ENCODE peak calls at places on chromosomes 6 and 20, in eight cellular contexts. T, B, I, H, S, D, V and R are unnamed samples. For H3K4me1, the result is how much of the 10 kb centered on the place peaks cover.

GRCh38 chr6:138455746-138456392 is 43.4 kb downstream of the NHSL1 start:
- DNase-seq in T (no peak), B (no peak), I (no peak), H (no peak), S (no peak), D (peak), V (no peak), R (no peak)

GRCh38 chr6:113671440-113671839 is 185.7 kb upstream of the MARCKS start:
- DNase-seq in T (no peak), B (no peak), I (no peak), H (no peak), S (peak), D (no peak), V (no peak), R (no peak)

GRCh38 chr20:60239981-60240380 is 281.8 kb downstream of the CDH26 start:
- DNase-seq in T (no peak), B (no peak), I (no peak), H (no peak), S (no peak), D (no peak), V (no peak), R (no peak)

GRCh38 chr6:128474481-128474880 is 45.9 kb downstream of the PTPRK start:
- DNase-seq in T (no peak), B (no peak), I (no peak), H (no peak), S (no peak), D (no peak), V (no peak), R (no peak)

GRCh38 chr6:149065658-149066556 is 251.6 kb upstream of the TAB2 start:
- DNase-seq in T (no peak), B (no peak), I (no peak), H (no peak), S (peak), D (peak), V (peak), R (no peak)

GRCh38 chr20:2460752-2461424 is 9.7 kb downstream of the SNRPB start:
- DNase-seq in T (no peak), B (no peak), I (no peak), H (no peak), S (no peak), D (peak), V (no peak), R (no peak)

GRCh38 chr6:147000545-147001488 is 203.4 kb upstream of the STXBP5 start:
- DNase-seq in T (no peak), B (no peak), I (no peak), H (no peak), S (no peak), D (peak), V (no peak), R (no peak)

GRCh38 chr6:101163611-101164010 is 229.9 kb upstream of the GRIK2 start:
- DNase-seq in T (no peak), B (no peak), I (peak), H (no peak), S (no peak), D (peak), V (no peak), R (no peak)

GRCh38 chr6:2102966-2103365 is 142.4 kb downstream of the GMDS start:
- DNase-seq in T (no peak), B (no peak), I (no peak), H (no peak), S (no peak), D (no peak), V (no peak), R (no peak)

GRCh38 chr6:103797738-103798137 is 1062.0 kb downstream of the HACE1 start:
- DNase-seq in T (no peak), B (no peak), I (peak), H (no peak), S (no peak), D (peak), V (no peak), R (no peak)

GRCh38 chr6:121335111-121336008 is 1.1 kb upstream of the TBC1D32 start:
- DNase-seq in T (no peak), B (no peak), I (no peak), H (no peak), S (no peak), D (peak), V (no peak), R (no peak)

GRCh38 chr20:23602699-23603098 is 3.0 kb downstream of the CST9 start:
- DNase-seq in T (no peak), B (no peak), I (no peak), H (no peak), S (no peak), D (no peak), V (no peak), R (no peak)

GRCh38 chr6:88422831-88423230 is 256.7 kb upstream of the CNR1 start:
- DNase-seq in T (no peak), B (no peak), I (peak), H (no peak), S (peak), D (no peak), V (no peak), R (no peak)

GRCh38 chr6:31806470-31807272 is at the start of gene LSM2:
- DNase-seq in T (peak), B (peak), I (peak), H (peak), S (peak), D (peak), V (peak), R (peak)

DNA sequence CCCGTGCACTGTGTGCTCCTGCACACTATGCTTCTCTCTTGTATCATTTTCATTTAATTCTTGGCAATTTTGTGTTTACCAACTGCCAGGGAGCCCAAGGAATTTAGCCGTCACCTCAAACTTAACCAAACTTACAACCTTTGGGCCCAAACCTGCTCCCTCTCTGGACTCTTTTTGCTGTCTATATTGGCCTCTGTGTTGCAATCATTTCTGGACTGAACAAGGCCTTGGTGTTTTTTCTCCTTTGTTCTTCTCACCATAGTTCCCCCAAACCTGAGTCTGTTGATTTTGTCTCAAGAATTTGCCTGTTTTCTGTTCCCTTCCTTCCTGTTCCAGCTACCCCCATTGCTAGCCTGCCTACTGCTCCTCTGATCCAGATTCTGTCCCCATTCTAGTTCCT is 19.2 kb downstream of the DCBLD1 start:
- DNase-seq in T (no peak), B (no peak), I (no peak), H (no peak), S (no peak), D (no peak), V (no peak), R (no peak)
- H3K4me1 ChIP-seq in T (under half), B (under half), I (under half), H (under half), S (under half), D (under half), V (under half), R (under half)

GRCh38 chr20:45080867-45081616 is 19.9 kb downstream of the KCNS1 start:
- DNase-seq in T (no peak), B (no peak), I (peak), H (no peak), S (no peak), D (peak), V (no peak), R (no peak)
- TF ChIP-seq CTCF in T (no peak), B (peak), I (no peak), H (no peak), S (no peak), D (peak), V (peak), R (no peak)

GRCh38 chr6:143675327-143675900 is 2.4 kb upstream of the PHACTR2 start:
- DNase-seq in T (no peak), B (no peak), I (no peak), H (no peak), S (no peak), D (no peak), V (no peak), R (no peak)
- H3K4me1 ChIP-seq in T (under half), B (under half), I (half or more), H (under half), S (under half), D (under half), V (under half), R (under half)

GRCh38 chr20:58081842-58082241 is 146.6 kb downstream of the ANKRD60 start:
- DNase-seq in T (no peak), B (no peak), I (no peak), H (no peak), S (no peak), D (peak), V (no peak), R (no peak)
- TF ChIP-seq CTCF in T (no peak), B (no peak), I (no peak), H (no peak), S (no peak), D (no peak), V (no peak), R (no peak)

GRCh38 chr6:116382587-116382986 is 11.8 kb downstream of the DSE start:
- DNase-seq in T (no peak), B (no peak), I (no peak), H (no peak), S (no peak), D (no peak), V (no peak), R (no peak)
- H3K4me1 ChIP-seq in T (under half), B (under half), I (under half), H (under half), S (under half), D (under half), V (under half), R (under half)

GRCh38 chr6:46652603-46653438 is at the start of the genes CYP39A1 and SLC25A27:
- DNase-seq in T (peak), B (peak), I (peak), H (peak), S (peak), D (peak), V (no peak), R (peak)
- TF ChIP-seq CTCF in T (no peak), B (no peak), I (no peak), H (no peak), S (no peak), D (no peak), V (no peak), R (no peak)

GRCh38 chr20:25310921-25311728 is 63.2 kb downstream of the PYGB start:
- DNase-seq in T (no peak), B (no peak), I (no peak), H (no peak), S (no peak), D (peak), V (no peak), R (no peak)

GRCh38 chr20:25315418-25316210 is 67.7 kb downstream of the PYGB start:
- DNase-seq in T (no peak), B (no peak), I (no peak), H (no peak), S (no peak), D (no peak), V (no peak), R (no peak)

GRCh38 chr20:25316506-25317190 is 68.8 kb downstream of the PYGB start:
- DNase-seq in T (no peak), B (no peak), I (no peak), H (no peak), S (no peak), D (no peak), V (no peak), R (no peak)

GRCh38 chr20:25314497-25315417 is 66.9 kb downstream of the PYGB start:
- DNase-seq in T (no peak), B (no peak), I (peak), H (no peak), S (no peak), D (no peak), V (no peak), R (no peak)

DNA sequence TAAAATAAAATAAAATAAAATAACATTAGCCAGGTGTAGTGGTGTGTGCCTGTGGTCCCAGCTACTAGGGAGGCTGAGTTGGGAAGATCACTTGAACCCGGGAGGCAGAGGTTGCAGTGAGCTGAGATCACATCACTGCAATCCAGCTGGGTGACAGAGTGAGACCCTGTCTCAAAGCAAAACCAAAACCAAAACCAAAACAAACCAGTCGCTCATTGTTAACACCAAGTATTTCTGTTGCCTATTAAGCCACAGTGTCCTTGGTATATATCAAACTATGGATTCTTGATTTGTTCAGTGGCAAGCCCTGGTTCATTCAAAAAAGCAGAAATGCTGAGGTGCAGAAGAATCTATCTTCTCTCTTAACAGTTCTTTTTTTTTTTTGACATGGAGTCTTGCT is 65.7 kb downstream of the PYGB start:
- DNase-seq in T (no peak), B (no peak), I (no peak), H (no peak), S (no peak), D (no peak), V (no peak), R (no peak)
- H3K4me1 ChIP-seq in T (under half), B (under half), I (under half), H (under half), S (under half), D (under half), V (under half), R (under half)

GRCh38 chr6:16762547-16763477 is 1.6 kb upstream of the ATXN1 start:
- DNase-seq in T (peak), B (peak), I (peak), H (peak), S (peak), D (peak), V (peak), R (peak)
- TF ChIP-seq CTCF in T (peak), B (peak), I (peak), H (peak), S (peak), D (peak), V (peak), R (peak)

GRCh38 chr6:165045631-165046030 is 263.8 kb downstream of the C6orf118 start:
- DNase-seq in T (no peak), B (no peak), I (no peak), H (no peak), S (no peak), D (no peak), V (no peak), R (no peak)
- H3K4me1 ChIP-seq in T (under half), B (under half), I (under half), H (under half), S (under half), D (under half), V (under half), R (under half)

GRCh38 chr20:3622411-3622810 is 40.8 kb downstream of the GFRA4 start:
- DNase-seq in T (no peak), B (no peak), I (no peak), H (no peak), S (no peak), D (no peak), V (no peak), R (no peak)
- TF ChIP-seq CTCF in T (no peak), B (no peak), I (no peak), H (no peak), S (no peak), D (no peak), V (no peak), R (no peak)